ENCODE peak calls at places on chromosomes 7 and 10, in four cellular contexts. U, O, F and R are unnamed samples.

GRCh38 chr7:135919071-135919841 is 57.9 kb downstream of the MTPN start:
- DNase-seq in U (no peak), O (no peak), F (no peak), R (no peak)

GRCh38 chr7:85730016-85730415 is 543.2 kb upstream of the SEMA3D start:
- DNase-seq in U (no peak), O (no peak), F (no peak), R (peak; percentile 51)

GRCh38 chr10:57692255-57692980 is 575.3 kb downstream of the IPMK start:
- DNase-seq in U (no peak), O (peak; percentile 84), F (peak; percentile 88), R (peak; percentile 87)

GRCh38 chr7:42198296-42198695 is 38.7 kb downstream of the GLI3 start:
- DNase-seq in U (no peak), O (no peak), F (peak; percentile 37), R (peak; percentile 44)

GRCh38 chr7:19294629-19295028 is 149.4 kb upstream of the FERD3L start:
- DNase-seq in U (no peak), O (peak; percentile 18), F (no peak), R (peak; percentile 12)

GRCh38 chr7:114081606-114082425 is 163.0 kb upstream of the PPP1R3A start:
- DNase-seq in U (no peak), O (peak; percentile 70), F (peak; percentile 44), R (peak; percentile 71)

GRCh38 chr10:95430231-95430951 is 130.8 kb downstream of the SORBS1 start:
- DNase-seq in U (peak; percentile 66), O (peak; percentile 44), F (no peak), R (peak; percentile 71)

GRCh38 chr7:43754596-43754995 is 3.9 kb upstream of the BLVRA start:
- DNase-seq in U (no peak), O (no peak), F (no peak), R (no peak)

GRCh38 chr7:106986450-106986977 is 58.0 kb upstream of the PRKAR2B start:
- DNase-seq in U (no peak), O (no peak), F (no peak), R (no peak)

GRCh38 chr7:107995184-107996071 is 7.5 kb downstream of the LAMB1 start:
- DNase-seq in U (no peak), O (peak; percentile 85), F (peak; percentile 91), R (peak; percentile 69)

GRCh38 chr10:104321226-104321625 is 17.0 kb downstream of the ITPRIP start:
- DNase-seq in U (no peak), O (no peak), F (no peak), R (no peak)

GRCh38 chr7:112707655-112708054 is 82.5 kb downstream of the TMEM168 start:
- DNase-seq in U (no peak), O (no peak), F (no peak), R (no peak)

GRCh38 chr10:118551535-118552100 is 43.8 kb downstream of the PRLHR start:
- DNase-seq in U (no peak), O (no peak), F (no peak), R (no peak)

GRCh38 chr7:22231141-22231540 is 125.8 kb downstream of the RAPGEF5 start:
- DNase-seq in U (no peak), O (no peak), F (no peak), R (no peak)

GRCh38 chr10:74394416-74394969 is 243.5 kb downstream of the ADK start:
- DNase-seq in U (no peak), O (peak; percentile 79), F (no peak), R (no peak)

GRCh38 chr7:91824201-91824600 is 56.3 kb downstream of the MTERF1 start:
- DNase-seq in U (no peak), O (no peak), F (no peak), R (no peak)

GRCh38 chr7:255038-255435 is 34.9 kb upstream of the FOXL3 start:
- DNase-seq in U (no peak), O (no peak), F (no peak), R (no peak)

GRCh38 chr7:116167177-116167576 is 43.2 kb upstream of the TES start:
- DNase-seq in U (peak; percentile 10), O (no peak), F (no peak), R (no peak)

GRCh38 chr7:47417122-47417480 is 164.8 kb downstream of the TNS3 start:
- DNase-seq in U (no peak), O (no peak), F (no peak), R (no peak)

GRCh38 chr10:101772017-101772894 is 3.7 kb downstream of the FGF8 start:
- DNase-seq in U (no peak), O (no peak), F (no peak), R (no peak)

GRCh38 chr7:79453266-79453557 is 255 bp downstream of the MAGI2 start:
- DNase-seq in U (no peak), O (no peak), F (no peak), R (no peak)
- H3K4me3 ChIP-seq in U (no peak overlapping the region), O (peak overlapping the region; percentile 54), F (peak overlapping the region; percentile 80), R (peak overlapping the region; percentile 83)

GRCh38 chr7:3087243-3087642 is 43.6 kb upstream of the CARD11 start:
- DNase-seq in U (no peak), O (peak; percentile 20), F (peak; percentile 68), R (no peak)

GRCh38 chr7:3091631-3092030 is 48.0 kb upstream of the CARD11 start:
- DNase-seq in U (no peak), O (no peak), F (no peak), R (no peak)

GRCh38 chr7:3095046-3095445 is 51.4 kb upstream of the CARD11 start:
- DNase-seq in U (peak; percentile 46), O (no peak), F (no peak), R (no peak)

GRCh38 chr7:3089493-3089892 is 45.8 kb upstream of the CARD11 start:
- DNase-seq in U (peak; percentile 40), O (peak; percentile 6), F (no peak), R (peak; percentile 3)

GRCh38 chr7:3092468-3092867 is 48.8 kb upstream of the CARD11 start:
- DNase-seq in U (peak; percentile 72), O (peak; percentile 16), F (no peak), R (no peak)
- H3K4me2 ChIP-seq in U (peak overlapping the region; percentile 49), O (no peak overlapping the region), F (no peak overlapping the region), R (no peak overlapping the region)

GRCh38 chr10:87872828-87873227 is 9.4 kb downstream of the PTEN start:
- DNase-seq in U (no peak), O (no peak), F (no peak), R (no peak)

GRCh38 chr10:87868277-87868676 is 4.9 kb downstream of the PTEN start:
- DNase-seq in U (no peak), O (no peak), F (no peak), R (no peak)

GRCh38 chr10:87867453-87867852 is 4.0 kb downstream of the PTEN start:
- DNase-seq in U (no peak), O (no peak), F (no peak), R (no peak)

GRCh38 chr10:87873656-87874055 is 10.2 kb downstream of the PTEN start:
- DNase-seq in U (no peak), O (no peak), F (no peak), R (no peak)

GRCh38 chr10:87870154-87870553 is 6.7 kb downstream of the PTEN start:
- DNase-seq in U (no peak), O (no peak), F (no peak), R (no peak)
- H3K4me3 ChIP-seq in U (peak overlapping the region; percentile 96), O (no peak overlapping the region), F (no peak overlapping the region), R (peak overlapping the region; percentile 3)

GRCh38 chr7:151062399-151063211 is 3.2 kb downstream of the SLC4A2 start:
- DNase-seq in U (no peak), O (peak; percentile 76), F (peak; percentile 75), R (peak; percentile 92)
- H3K4me2 ChIP-seq in U (no peak overlapping the region), O (peak overlapping the region; percentile 62), F (peak overlapping the region; percentile 91), R (peak overlapping the region; percentile 82)

GRCh38 chr7:139103057-139103820 is 6.3 kb downstream of the ZC3HAV1 start:
- DNase-seq in U (no peak), O (no peak), F (no peak), R (no peak)
- H3K4me3 ChIP-seq in U (peak overlapping the region; percentile 100), O (no peak overlapping the region), F (no peak overlapping the region), R (no peak overlapping the region)

GRCh38 chr7:157299613-157300405 is 37.0 kb upstream of the DNAJB6 start:
- DNase-seq in U (no peak), O (no peak), F (no peak), R (no peak)

GRCh38 chr7:157300406-157300770 is 36.4 kb upstream of the DNAJB6 start:
- DNase-seq in U (no peak), O (no peak), F (no peak), R (no peak)

GRCh38 chr7:157299317-157299612 is 37.5 kb upstream of the DNAJB6 start:
- DNase-seq in U (no peak), O (no peak), F (no peak), R (no peak)

GRCh38 chr7:157306836-157307533 is 29.8 kb upstream of the DNAJB6 start:
- DNase-seq in U (no peak), O (no peak), F (no peak), R (no peak)

DNA sequence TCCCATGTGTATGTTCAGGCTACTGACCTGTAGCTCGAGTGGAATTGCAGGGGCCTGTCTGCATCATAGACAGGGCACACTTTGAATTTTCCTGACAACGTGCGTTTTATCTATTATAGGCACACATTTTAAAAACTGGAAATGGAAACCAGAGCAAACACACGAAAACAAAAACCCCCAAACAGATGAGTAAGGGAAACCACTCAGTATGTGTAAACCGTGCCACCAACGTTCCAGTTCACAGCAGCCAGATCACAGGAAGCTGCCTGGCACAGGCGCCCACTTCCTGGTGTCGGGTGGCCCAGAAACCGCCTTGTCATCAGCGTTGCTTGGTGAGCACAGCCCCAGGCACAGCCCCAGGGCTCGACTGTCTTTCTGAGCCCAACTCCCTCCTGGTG is 34.5 kb upstream of the DNAJB6 start:
- DNase-seq in U (peak; percentile 63), O (peak; percentile 33), F (peak; percentile 19), R (peak; percentile 78)
- H3K4me2 ChIP-seq in U (peak overlapping the region; percentile 54), O (no peak overlapping the region), F (no peak overlapping the region), R (peak overlapping the region; percentile 16)

DNA sequence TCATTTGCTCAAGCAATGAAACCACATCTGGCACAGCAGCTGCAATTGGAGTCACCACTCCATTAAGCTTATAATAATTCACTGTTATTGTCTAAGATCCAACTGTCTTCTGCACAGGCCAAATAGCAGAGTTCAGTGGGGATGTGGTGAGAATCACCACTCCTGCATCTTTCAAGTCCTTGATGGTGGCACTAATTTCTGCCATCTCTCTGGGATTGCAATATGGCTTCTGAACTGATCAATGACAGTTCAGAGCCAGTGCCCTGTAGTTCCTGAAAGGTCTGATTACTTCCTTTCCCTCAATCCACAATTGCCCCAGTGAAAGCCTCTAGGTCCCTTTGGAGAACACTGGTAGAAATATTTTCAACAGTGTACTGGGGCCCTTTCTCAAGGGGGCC is 6.4 kb downstream of the IGFBP1 start:
- DNase-seq in U (no peak), O (no peak), F (no peak), R (no peak)
- H3K4me3 ChIP-seq in U (no peak overlapping the region), O (no peak overlapping the region), F (no peak overlapping the region), R (no peak overlapping the region)

GRCh38 chr10:33095867-33096479 is 137.9 kb upstream of the ITGB1 start:
- DNase-seq in U (peak; percentile 84), O (no peak), F (no peak), R (no peak)

GRCh38 chr10:33094263-33095051 is 136.4 kb upstream of the ITGB1 start:
- DNase-seq in U (no peak), O (no peak), F (no peak), R (no peak)

GRCh38 chr10:33091186-33091585 is 133.2 kb upstream of the ITGB1 start:
- DNase-seq in U (no peak), O (no peak), F (no peak), R (no peak)

GRCh38 chr10:33087922-33088321 is 129.9 kb upstream of the ITGB1 start:
- DNase-seq in U (no peak), O (no peak), F (no peak), R (no peak)

GRCh38 chr10:33093362-33093761 is 135.3 kb upstream of the ITGB1 start:
- DNase-seq in U (no peak), O (no peak), F (no peak), R (no peak)
- H3K4me2 ChIP-seq in U (no peak overlapping the region), O (no peak overlapping the region), F (no peak overlapping the region), R (no peak overlapping the region)